ENCODE peak calls at places on chromosomes 5 and 9, in eight cellular contexts. B is choroid plexus epithelial cell; O is AG09309; Y is psoas muscle; L is small intestine; Q is A549; P is naive thymus-derived CD4-positive, alpha-beta T cell; F is aorta. W is an unnamed sample.

GRCh38 chr9:136572003-136572595 is 26.3 kb upstream of the NOTCH1 start:
- DNase-seq in B (peak), O (no peak), Y (peak), L (no peak), Q (peak), P (no peak), F (peak), W (no peak)

GRCh38 chr9:16138961-16139441 is 586.2 kb downstream of the CCDC171 start:
- DNase-seq in B (peak), O (peak), Y (peak), L (no peak), Q (no peak), P (no peak), F (peak), W (no peak)

GRCh38 chr5:158812381-158812780 is 287.3 kb downstream of the EBF1 start:
- DNase-seq in B (no peak), O (no peak), Y (peak), L (no peak), Q (no peak), P (peak), F (no peak), W (peak)

GRCh38 chr9:20989923-20990341 is 41.5 kb downstream of the HACD4 start:
- DNase-seq in B (no peak), O (no peak), Y (peak), L (no peak), Q (no peak), P (no peak), F (peak), W (no peak)

GRCh38 chr5:55903121-55903701 is 52.1 kb downstream of the IL31RA start:
- DNase-seq in B (peak), O (no peak), Y (no peak), L (no peak), Q (no peak), P (no peak), F (no peak), W (peak)

GRCh38 chr9:137797206-137798120 is 80.1 kb upstream of the CACNA1B start:
- DNase-seq in B (no peak), O (no peak), Y (no peak), L (peak), Q (no peak), P (no peak), F (peak), W (no peak)

GRCh38 chr9:2281803-2282185 is 266.6 kb downstream of the SMARCA2 start:
- DNase-seq in B (no peak), O (no peak), Y (no peak), L (no peak), Q (no peak), P (no peak), F (no peak), W (no peak)

GRCh38 chr5:167684251-167684650 is 607.2 kb upstream of the WWC1 start:
- DNase-seq in B (peak), O (no peak), Y (no peak), L (no peak), Q (no peak), P (no peak), F (no peak), W (no peak)

GRCh38 chr5:89572696-89573095 is 689.7 kb upstream of the MEF2C start:
- DNase-seq in B (peak), O (peak), Y (no peak), L (no peak), Q (no peak), P (no peak), F (no peak), W (no peak)

GRCh38 chr5:72109625-72110024 is 2.4 kb downstream of the MAP1B start:
- DNase-seq in B (no peak), O (no peak), Y (no peak), L (no peak), Q (peak), P (no peak), F (no peak), W (no peak)

GRCh38 chr9:73183917-73184861 is 32.5 kb downstream of the ANXA1 start:
- DNase-seq in B (peak), O (peak), Y (no peak), L (peak), Q (no peak), P (peak), F (no peak), W (peak)

GRCh38 chr5:74579215-74579614 is 61.3 kb downstream of the ENC1 start:
- DNase-seq in B (peak), O (no peak), Y (no peak), L (no peak), Q (no peak), P (peak), F (no peak), W (peak)

GRCh38 chr9:22228542-22228941 is 218.1 kb upstream of the DMRTA1 start:
- DNase-seq in B (peak), O (no peak), Y (no peak), L (no peak), Q (no peak), P (no peak), F (no peak), W (no peak)

GRCh38 chr5:58259685-58260152 is 200.2 kb downstream of the PLK2 start:
- DNase-seq in B (peak), O (peak), Y (no peak), L (no peak), Q (peak), P (no peak), F (no peak), W (no peak)

GRCh38 chr9:34375901-34376595 is 650 bp downstream of the MYORG start:
- DNase-seq in B (peak), O (no peak), Y (peak), L (peak), Q (peak), P (peak), F (peak), W (no peak)

GRCh38 chr5:1794896-1795290 is 4.7 kb downstream of the MRPL36 start:
- DNase-seq in B (no peak), O (no peak), Y (no peak), L (no peak), Q (no peak), P (no peak), F (peak), W (no peak)

GRCh38 chr5:65809817-65810531 is 88.0 kb downstream of the NLN start:
- DNase-seq in B (peak), O (no peak), Y (no peak), L (peak), Q (no peak), P (no peak), F (peak), W (no peak)

GRCh38 chr9:93280661-93281259 is 96.8 kb downstream of the WNK2 start:
- DNase-seq in B (no peak), O (no peak), Y (no peak), L (no peak), Q (no peak), P (no peak), F (no peak), W (no peak)

GRCh38 chr9:78288214-78288892 is 8.6 kb upstream of the PSAT1 start:
- DNase-seq in B (no peak), O (no peak), Y (no peak), L (no peak), Q (no peak), P (no peak), F (no peak), W (no peak)

GRCh38 chr5:157390179-157390923 is 69.7 kb upstream of the NIPAL4 start:
- DNase-seq in B (peak), O (peak), Y (no peak), L (peak), Q (peak), P (no peak), F (no peak), W (no peak)

GRCh38 chr5:73624888-73625287 is 1.1 kb upstream of the ARHGEF28 start:
- DNase-seq in B (no peak), O (no peak), Y (no peak), L (no peak), Q (no peak), P (no peak), F (no peak), W (no peak)

GRCh38 chr5:138276402-138277054 is 2.1 kb upstream of the GFRA3 start:
- DNase-seq in B (no peak), O (no peak), Y (no peak), L (peak), Q (no peak), P (no peak), F (no peak), W (no peak)

GRCh38 chr5:76982450-76982849 is 29.6 kb downstream of the CRHBP start:
- DNase-seq in B (no peak), O (no peak), Y (no peak), L (no peak), Q (no peak), P (no peak), F (no peak), W (no peak)

GRCh38 chr5:127094161-127094560 is 20.9 kb upstream of the C5orf63 start:
- DNase-seq in B (no peak), O (no peak), Y (no peak), L (no peak), Q (no peak), P (no peak), F (no peak), W (no peak)

GRCh38 chr9:72844440-72844768 is 108.4 kb downstream of the ALDH1A1 start:
- DNase-seq in B (no peak), O (no peak), Y (no peak), L (no peak), Q (no peak), P (no peak), F (no peak), W (no peak)

GRCh38 chr5:35320029-35320428 is 89.7 kb upstream of the PRLR start:
- DNase-seq in B (no peak), O (no peak), Y (no peak), L (no peak), Q (no peak), P (no peak), F (no peak), W (no peak)

GRCh38 chr9:4344946-4345345 is 45.1 kb upstream of the GLIS3 start:
- DNase-seq in B (no peak), O (no peak), Y (no peak), L (peak), Q (no peak), P (no peak), F (no peak), W (no peak)

GRCh38 chr5:140466981-140467742 is 65.5 kb downstream of the ANKHD1 start:
- DNase-seq in B (no peak), O (no peak), Y (no peak), L (no peak), Q (no peak), P (no peak), F (no peak), W (no peak)

GRCh38 chr5:42507451-42508092 is 84.3 kb downstream of the GHR start:
- DNase-seq in B (no peak), O (no peak), Y (peak), L (no peak), Q (no peak), P (no peak), F (no peak), W (no peak)

GRCh38 chr9:137506702-137507171 is 43.5 kb downstream of the PNPLA7 start:
- DNase-seq in B (no peak), O (no peak), Y (peak), L (no peak), Q (no peak), P (no peak), F (no peak), W (no peak)

GRCh38 chr9:129406278-129407225 is 214.3 kb downstream of the C9orf50 start:
- DNase-seq in B (no peak), O (no peak), Y (peak), L (peak), Q (peak), P (no peak), F (no peak), W (no peak)

GRCh38 chr5:104016650-104017049 is 454.1 kb upstream of the NUDT12 start:
- DNase-seq in B (peak), O (peak), Y (no peak), L (no peak), Q (no peak), P (no peak), F (no peak), W (no peak)

GRCh38 chr5:156778139-156778696 is 71.9 kb upstream of the PPP1R2B start:
- DNase-seq in B (no peak), O (no peak), Y (no peak), L (no peak), Q (no peak), P (no peak), F (no peak), W (no peak)

GRCh38 chr9:128946945-128947422 is 419 bp downstream of the DOLK start:
- DNase-seq in B (peak), O (no peak), Y (peak), L (peak), Q (no peak), P (no peak), F (peak), W (no peak)

GRCh38 chr9:129284607-129285291 is 106.7 kb upstream of the IER5L start:
- DNase-seq in B (no peak), O (no peak), Y (peak), L (no peak), Q (no peak), P (no peak), F (peak), W (no peak)

GRCh38 chr5:44294492-44294891 is 94.7 kb downstream of the FGF10 start:
- DNase-seq in B (peak), O (no peak), Y (peak), L (no peak), Q (no peak), P (no peak), F (no peak), W (no peak)

GRCh38 chr9:109286571-109286977 is 34.3 kb downstream of the EPB41L4B start:
- DNase-seq in B (peak), O (peak), Y (no peak), L (no peak), Q (peak), P (no peak), F (no peak), W (no peak)

GRCh38 chr9:91657501-91657900 is 233.9 kb upstream of the NFIL3 start:
- DNase-seq in B (no peak), O (no peak), Y (no peak), L (no peak), Q (no peak), P (no peak), F (no peak), W (no peak)

DNA sequence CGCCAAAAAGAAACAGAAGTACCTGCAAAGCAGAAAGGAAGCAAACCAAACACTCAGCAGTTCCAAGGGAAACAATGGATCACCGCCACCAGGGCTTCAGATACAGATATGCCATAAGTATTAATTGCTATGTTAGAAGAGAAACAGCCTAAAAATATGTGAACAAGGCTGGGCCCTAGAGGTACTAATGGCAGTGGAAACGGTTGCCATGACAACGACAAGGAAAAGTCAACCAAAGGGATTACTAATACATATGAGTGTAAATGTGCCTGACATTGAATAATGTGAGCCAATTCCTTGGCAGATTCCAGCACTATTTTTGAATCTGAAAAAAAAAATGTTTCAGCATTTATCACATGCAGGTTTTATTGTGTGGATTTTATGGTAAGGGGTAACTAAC is 75.0 kb downstream of the CAVIN4 start:
- DNase-seq in B (no peak), O (no peak), Y (no peak), L (no peak), Q (no peak), P (no peak), F (no peak), W (no peak)
- H3K4me3 ChIP-seq in B (no peak), O (no peak), Y (no peak), L (no peak), Q (no peak), P (no peak), F (no peak), W (no peak)

GRCh38 chr5:154712518-154713437 is 42.4 kb upstream of the LARP1 start:
- DNase-seq in B (no peak), O (no peak), Y (no peak), L (peak), Q (no peak), P (no peak), F (no peak), W (no peak)
- H3K4me3 ChIP-seq in B (no peak), O (no peak), Y (no peak), L (peak), Q (no peak), P (no peak), F (no peak), W (no peak)

DNA sequence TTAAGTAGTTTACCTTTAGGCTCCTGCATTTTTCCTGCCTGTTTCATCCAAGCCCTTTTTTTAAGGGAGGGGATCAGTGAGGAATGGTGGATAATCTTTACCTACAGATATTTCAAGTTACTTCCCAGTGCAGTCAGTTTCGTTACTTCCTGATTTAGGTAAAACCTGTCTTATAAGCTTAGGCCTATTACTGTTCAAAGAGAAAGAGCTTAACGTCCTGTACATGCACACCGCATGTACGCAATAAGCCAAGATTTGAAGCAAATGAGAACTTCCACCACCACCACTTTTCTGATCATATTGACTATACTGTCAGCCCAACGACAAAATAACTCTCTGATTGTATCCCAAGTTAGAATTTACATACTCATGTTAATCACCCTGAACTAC is 5.2 kb downstream of the NFIB start:
- DNase-seq in B (no peak), O (no peak), Y (no peak), L (peak), Q (no peak), P (no peak), F (no peak), W (no peak)
- H3K4me3 ChIP-seq in B (no peak), O (no peak), Y (peak), L (peak), Q (no peak), P (no peak), F (peak), W (no peak)

GRCh38 chr5:4942831-4943178 is 197.3 kb upstream of the ADAMTS16 start:
- DNase-seq in B (no peak), O (no peak), Y (no peak), L (no peak), Q (no peak), P (no peak), F (no peak), W (no peak)
- H3K4me3 ChIP-seq in B (no peak), O (no peak), Y (no peak), L (no peak), Q (no peak), P (no peak), F (no peak), W (no peak)

GRCh38 chr9:96686638-96687335 is 31.7 kb upstream of the PRXL2C start:
- DNase-seq in B (peak), O (no peak), Y (peak), L (peak), Q (peak), P (peak), F (peak), W (no peak)
- H3K4me3 ChIP-seq in B (peak), O (peak), Y (peak), L (peak), Q (peak), P (peak), F (peak), W (peak)

DNA sequence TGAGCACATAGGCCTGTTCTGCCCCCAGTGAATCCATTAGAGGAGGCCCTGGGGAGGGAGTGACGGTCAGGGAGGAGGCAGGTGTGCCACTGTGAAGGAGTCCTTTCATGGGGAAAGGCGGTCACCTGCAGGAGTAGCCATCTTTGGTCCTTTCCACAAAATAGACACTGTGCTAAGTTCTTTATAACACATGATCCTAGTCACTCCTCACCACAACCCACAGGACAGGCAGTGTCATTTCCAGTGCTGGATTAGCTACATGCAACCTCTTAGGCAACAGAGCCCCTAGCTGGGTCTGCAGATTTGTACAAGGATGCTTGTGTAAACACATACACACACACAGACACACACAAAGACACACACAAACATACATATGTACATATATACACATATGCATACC is 18.3 kb downstream of the DOCK2 start:
- DNase-seq in B (no peak), O (no peak), Y (no peak), L (no peak), Q (no peak), P (no peak), F (no peak), W (no peak)
- H3K4me3 ChIP-seq in B (no peak), O (no peak), Y (no peak), L (no peak), Q (no peak), P (no peak), F (no peak), W (no peak)

DNA sequence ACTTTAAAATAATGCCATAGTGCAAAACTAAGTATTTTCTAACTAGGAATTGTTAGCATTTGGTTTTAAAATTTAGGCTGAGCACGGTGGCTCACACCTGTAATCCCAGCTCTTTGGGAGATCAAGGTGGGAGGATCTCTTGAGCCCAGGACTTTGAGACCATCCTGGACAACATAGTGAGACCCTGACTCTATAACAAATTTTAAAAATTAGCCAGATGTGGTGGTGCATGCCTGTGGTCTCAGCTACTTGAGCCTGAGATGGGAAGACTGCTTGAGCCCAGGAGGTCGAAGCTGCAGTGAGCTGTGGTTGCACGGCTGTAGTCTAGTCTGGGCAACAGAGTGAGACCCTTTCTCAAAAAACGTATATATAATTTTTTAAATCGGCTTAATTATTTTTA is 4.9 kb downstream of the OTULIN start:
- DNase-seq in B (no peak), O (no peak), Y (no peak), L (no peak), Q (no peak), P (no peak), F (no peak), W (no peak)
- H3K4me3 ChIP-seq in B (no peak), O (no peak), Y (no peak), L (no peak), Q (no peak), P (no peak), F (no peak), W (peak)

DNA sequence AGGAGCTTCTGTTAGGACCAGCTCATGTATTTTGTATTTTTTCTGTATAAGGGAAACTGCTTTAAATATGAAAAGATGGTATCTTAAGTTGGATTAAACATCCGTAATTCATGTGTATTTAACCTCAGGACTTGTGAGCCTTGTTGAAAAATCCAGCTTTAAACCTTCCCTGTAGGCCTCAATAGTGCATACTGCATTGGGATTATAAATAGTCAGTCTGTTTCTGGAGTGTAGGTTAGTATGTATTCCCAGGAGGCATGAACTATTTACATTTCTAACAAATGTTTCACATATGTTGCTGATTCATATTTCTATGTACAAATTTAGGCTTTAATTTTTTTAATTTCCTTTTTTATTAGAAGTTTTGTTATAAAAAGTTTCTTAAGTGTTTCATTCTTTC is 137.9 kb upstream of the GRHPR start:
- DNase-seq in B (peak), O (no peak), Y (no peak), L (no peak), Q (no peak), P (no peak), F (no peak), W (no peak)
- H3K4me3 ChIP-seq in B (no peak), O (no peak), Y (no peak), L (no peak), Q (peak), P (no peak), F (no peak), W (no peak)